ENCODE peak calls at places on chromosome 20, in five cellular contexts. V is heart right ventricle, Q is HCT116, A is left ventricle myocardium inferior, Z is pancreas. F is an unnamed sample.
A peak's percentile ranks its signal among the peaks of the same experiment; 100 is the strongest.

GRCh38 chr20:57072184-57072583 is 194.3 kb downstream of the BMP7 start:
- DNase-seq in Z (no peak), V (no peak), Q (no peak), A (no peak), F (no peak)

GRCh38 chr20:50366270-50367103 is 143.7 kb upstream of the PTPN1 start:
- DNase-seq in V (peak; percentile 37), Z (peak; percentile 81), A (no peak), Q (no peak), F (peak; percentile 80)

GRCh38 chr20:3613821-3614440 is 49.3 kb downstream of the GFRA4 start:
- DNase-seq in Q (no peak), Z (no peak), A (no peak), V (no peak), F (no peak)

GRCh38 chr20:25227317-25227831 is 20.5 kb upstream of the PYGB start:
- DNase-seq in A (no peak), Q (no peak), Z (no peak), V (no peak), F (no peak)

GRCh38 chr20:23350855-23351838 is 556 bp downstream of the NXT1 start:
- DNase-seq in A (peak; percentile 26), Z (peak; percentile 37), V (no peak), Q (peak; percentile 47), F (peak; percentile 58)

GRCh38 chr20:23270427-23270911 is 80.1 kb upstream of the NXT1 start:
- DNase-seq in A (no peak), V (no peak), Q (no peak), Z (no peak), F (no peak)

GRCh38 chr20:32516985-32517873 is 67.9 kb downstream of the NOL4L start:
- DNase-seq in Z (no peak), Q (no peak), V (no peak), A (no peak), F (no peak)

GRCh38 chr20:57894096-57894495 is 184.3 kb upstream of the PMEPA1 start:
- DNase-seq in V (no peak), Q (no peak), Z (no peak), A (no peak), F (no peak)

GRCh38 chr20:32752458-32753250 is 9.4 kb upstream of the COMMD7 start:
- DNase-seq in Z (no peak), V (no peak), A (no peak), Q (no peak), F (no peak)

GRCh38 chr20:23020230-23020629 is 14.9 kb upstream of the SSTR4 start:
- DNase-seq in Q (no peak), A (no peak), V (no peak), Z (no peak), F (no peak)

GRCh38 chr20:34743039-34743438 is 38.9 kb downstream of the TP53INP2 start:
- DNase-seq in A (no peak), Z (no peak), Q (no peak), V (no peak), F (no peak)

GRCh38 chr20:2986466-2986865 is 57.0 kb upstream of the GNRH2 start:
- DNase-seq in A (no peak), Z (no peak), V (no peak), Q (no peak), F (peak; percentile 29)

GRCh38 chr20:8205996-8206395 is 73.9 kb downstream of the PLCB1 start:
- DNase-seq in V (no peak), Z (no peak), A (no peak), Q (no peak), F (no peak)

GRCh38 chr20:57205625-57206219 is 60.7 kb downstream of the BMP7 start:
- DNase-seq in Z (no peak), Q (peak; percentile 81), V (no peak), A (no peak), F (no peak)

GRCh38 chr20:59661621-59662020 is 57.3 kb downstream of the PHACTR3 start:
- DNase-seq in V (no peak), A (no peak), Z (no peak), Q (no peak), F (peak; percentile 14)

GRCh38 chr20:33945391-33946079 is 48.2 kb upstream of the RALY start:
- DNase-seq in A (no peak), Z (no peak), V (no peak), Q (no peak), F (no peak)

DNA sequence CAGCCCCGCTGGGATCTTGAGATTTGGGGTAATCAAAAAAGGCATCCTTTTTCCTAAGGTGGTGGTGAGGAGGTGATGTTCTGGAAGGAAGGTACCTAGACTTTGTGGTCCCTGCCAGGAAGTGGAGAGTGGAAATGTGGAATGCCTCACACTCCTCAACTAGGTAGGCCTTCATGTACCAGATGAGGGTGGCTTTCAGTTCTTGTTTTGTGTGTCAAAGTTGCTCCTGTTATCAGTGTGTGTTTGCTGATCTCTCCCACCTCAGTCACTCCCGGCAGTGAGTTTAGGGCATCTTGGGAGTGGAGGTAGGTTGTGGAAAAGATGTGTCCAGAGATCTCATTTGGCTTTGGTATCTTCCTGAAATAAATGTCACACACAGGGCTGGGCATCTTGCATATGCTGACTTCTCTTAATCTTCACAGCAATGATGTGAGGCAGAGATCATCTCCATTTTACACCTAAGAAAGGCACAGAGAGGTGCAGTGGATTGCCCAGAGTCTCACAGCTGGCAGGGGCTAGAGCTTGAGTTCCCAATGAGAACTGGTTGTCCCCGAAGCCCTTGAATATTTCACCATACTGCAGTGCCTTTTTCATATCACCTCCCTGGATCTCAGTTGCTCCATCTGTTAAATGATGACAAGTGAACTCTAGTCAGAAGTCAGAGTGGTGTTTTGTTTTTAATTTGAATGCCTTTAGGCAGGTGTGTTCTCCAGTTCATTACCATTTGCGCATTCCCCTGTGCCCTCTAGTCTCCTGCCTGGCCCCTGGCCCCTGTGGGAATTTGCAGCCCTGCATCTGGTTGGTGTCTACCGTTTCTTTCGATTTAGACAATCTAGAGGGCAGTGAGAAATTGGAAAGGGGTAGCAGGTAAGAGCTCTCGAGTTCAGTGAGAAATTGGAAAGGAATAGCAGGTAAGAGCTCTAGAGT is 2.9 kb downstream of the PKIG start:
- DNase-seq in V (no peak), Q (no peak), A (no peak), Z (no peak), F (no peak)
- H3K4me1 ChIP-seq in V (peaks cover 67% of the 10 kb centered on the region), Q (no peaks in the 10 kb centered on the region), A (peaks cover 99% of the 10 kb centered on the region), Z (no peaks in the 10 kb centered on the region), F (peaks cover 11% of the 10 kb centered on the region)

DNA sequence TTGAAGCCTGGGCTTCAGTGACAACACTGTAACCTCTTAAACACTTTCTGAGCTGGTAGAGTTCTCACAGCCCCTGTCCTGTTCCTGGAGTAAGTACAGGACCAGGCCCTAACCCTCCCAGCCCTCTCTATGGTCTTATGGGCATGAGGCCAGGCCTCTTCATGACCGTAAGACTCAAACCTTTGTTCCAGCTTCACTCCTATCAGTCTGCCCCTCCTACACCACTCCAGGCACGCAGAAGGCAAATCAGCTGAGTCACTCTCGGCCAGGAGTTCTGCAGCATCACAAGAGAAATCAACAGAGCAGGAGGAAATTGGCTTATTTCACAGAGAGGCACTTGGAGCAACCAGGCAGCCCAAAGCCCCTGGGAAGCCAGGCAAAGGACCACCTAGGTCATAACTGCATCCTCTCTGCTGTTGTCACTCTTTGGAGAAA is 25.3 kb upstream of the CHD6 start:
- DNase-seq in Z (peak; percentile 27), A (no peak), Q (peak; percentile 6), V (no peak), F (peak; percentile 66)
- H3K27ac ChIP-seq in Z (no peak overlapping the region), A (no peak overlapping the region), Q (no peak overlapping the region), V (no peak overlapping the region), F (peak overlapping the region; percentile 37)

GRCh38 chr20:61263938-61264337 is 11.9 kb downstream of the CDH4 start:
- DNase-seq in V (no peak), A (no peak), Z (no peak), Q (no peak), F (no peak)
- H3K36me3 ChIP-seq in V (no peaks in the 10 kb centered on the region), A (no peaks in the 10 kb centered on the region), Z (no peaks in the 10 kb centered on the region), Q (no peaks in the 10 kb centered on the region), F (no peaks in the 10 kb centered on the region)

GRCh38 chr20:36849333-36850065 is 26.4 kb upstream of the TLDC2 start:
- DNase-seq in A (no peak), V (no peak), Z (no peak), Q (no peak), F (no peak)
- H3K4me1 ChIP-seq in A (peaks cover 90% of the 10 kb centered on the region), V (peaks cover 72% of the 10 kb centered on the region), Z (no peaks in the 10 kb centered on the region), Q (peaks cover 23% of the 10 kb centered on the region), F (peaks cover 24% of the 10 kb centered on the region)

GRCh38 chr20:40470313-40471260 is 218.4 kb downstream of the MAFB start:
- DNase-seq in Z (no peak), V (peak; percentile 26), A (peak; percentile 30), Q (no peak), F (no peak)

GRCh38 chr20:40468759-40469158 is 220.3 kb downstream of the MAFB start:
- DNase-seq in A (no peak), Q (no peak), Z (no peak), V (no peak), F (no peak)

GRCh38 chr20:40467703-40468411 is 221.2 kb downstream of the MAFB start:
- DNase-seq in Z (no peak), Q (no peak), V (no peak), A (no peak), F (no peak)

GRCh38 chr20:40472905-40473304 is 216.1 kb downstream of the MAFB start:
- DNase-seq in A (no peak), Z (no peak), Q (no peak), V (no peak), F (no peak)

DNA sequence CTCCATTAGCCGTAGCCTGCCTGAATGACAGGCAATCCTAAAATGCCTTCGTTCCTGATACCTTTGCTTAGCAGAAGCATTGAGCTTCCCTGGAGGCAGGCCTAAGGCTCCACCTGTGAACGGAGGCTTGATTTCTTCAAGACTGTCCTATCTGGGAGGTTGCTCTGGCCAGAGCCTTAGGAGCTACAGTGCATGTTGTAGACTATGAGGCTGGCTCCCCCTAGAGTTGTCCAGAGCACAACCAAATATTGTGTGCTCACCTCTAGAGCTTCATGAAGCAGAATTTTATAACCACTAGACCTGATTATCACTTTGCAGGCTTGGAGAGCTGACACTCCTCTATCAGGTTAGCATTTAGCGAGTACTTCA is 217.8 kb downstream of the MAFB start:
- DNase-seq in Q (no peak), A (no peak), Z (no peak), V (no peak), F (no peak)
- H3K27ac ChIP-seq in Q (no peak overlapping the region), A (peak overlapping the region; percentile 69), Z (no peak overlapping the region), V (no peak overlapping the region), F (no peak overlapping the region)

DNA sequence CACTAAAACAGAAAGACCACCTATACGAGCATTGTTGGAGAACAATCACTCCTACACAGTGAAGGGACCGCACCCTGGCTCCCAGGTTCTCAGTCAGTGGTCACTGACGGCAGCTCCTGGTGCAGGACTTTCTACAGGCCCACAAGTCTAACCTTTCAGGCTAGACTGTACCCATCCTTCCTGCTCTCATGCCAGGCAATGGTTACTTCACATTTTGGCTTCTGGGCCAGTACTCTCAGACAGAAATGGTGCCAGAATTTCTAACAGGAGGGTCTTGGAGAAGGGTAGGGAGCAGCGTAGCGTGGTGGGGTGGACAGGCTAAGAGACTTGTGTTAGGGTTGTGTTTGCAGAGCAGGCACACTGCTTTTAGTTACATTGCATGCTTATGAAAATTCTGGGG is 12.1 kb downstream of the TOMM34 start:
- DNase-seq in Z (no peak), Q (no peak), A (no peak), V (no peak), F (no peak)
- H3K36me3 ChIP-seq in Z (no peaks in the 10 kb centered on the region), Q (peaks cover 71% of the 10 kb centered on the region), A (peaks cover 93% of the 10 kb centered on the region), V (peaks cover 100% of the 10 kb centered on the region), F (peaks cover 66% of the 10 kb centered on the region)

F was measured in lung.